ENCODE peak calls at places on chromosomes 16 and 17, in four cellular contexts. One of them, this sample, is unnamed.

GRCh38 chr16:29310852-29311314 is 95.6 kb downstream of the NPIPB11 start:
- DNase-seq in H9: no peak
- DNase-seq in occipital lobe: no peak
- DNase-seq in activated CD4-positive, CD25-positive, alpha-beta regulatory T cell treated with anti-CD3 and anti-CD28 coated beads, Interleukin-2, amount 50 U/mL, for 16 hours: no peak
- DNase-seq in this sample: no peak

GRCh38 chr17:30449480-30449879 is 27.7 kb upstream of the GOSR1 start:
- DNase-seq in H9: no peak
- DNase-seq in occipital lobe: peak
- DNase-seq in activated CD4-positive, CD25-positive, alpha-beta regulatory T cell treated with anti-CD3 and anti-CD28 coated beads, Interleukin-2, amount 50 U/mL, for 16 hours: no peak
- DNase-seq in this sample: no peak

GRCh38 chr16:3058173-3059030 is 7.0 kb upstream of the IL32 start:
- DNase-seq in H9: peak
- DNase-seq in occipital lobe: no peak
- DNase-seq in activated CD4-positive, CD25-positive, alpha-beta regulatory T cell treated with anti-CD3 and anti-CD28 coated beads, Interleukin-2, amount 50 U/mL, for 16 hours: no peak
- DNase-seq in this sample: peak

GRCh38 chr17:19306160-19307111 is 56.1 kb downstream of the B9D1 start:
- DNase-seq in H9: no peak
- DNase-seq in occipital lobe: peak
- DNase-seq in activated CD4-positive, CD25-positive, alpha-beta regulatory T cell treated with anti-CD3 and anti-CD28 coated beads, Interleukin-2, amount 50 U/mL, for 16 hours: no peak
- DNase-seq in this sample: peak

GRCh38 chr16:79042886-79043285 is 557.7 kb downstream of the MAF start:
- DNase-seq in H9: no peak
- DNase-seq in occipital lobe: no peak
- DNase-seq in activated CD4-positive, CD25-positive, alpha-beta regulatory T cell treated with anti-CD3 and anti-CD28 coated beads, Interleukin-2, amount 50 U/mL, for 16 hours: no peak
- DNase-seq in this sample: no peak

GRCh38 chr16:78522327-78522726 is 422.9 kb downstream of the WWOX start:
- DNase-seq in H9: no peak
- DNase-seq in occipital lobe: no peak
- DNase-seq in activated CD4-positive, CD25-positive, alpha-beta regulatory T cell treated with anti-CD3 and anti-CD28 coated beads, Interleukin-2, amount 50 U/mL, for 16 hours: no peak
- DNase-seq in this sample: no peak

GRCh38 chr17:64063766-64064224 is 43.4 kb upstream of the ICAM2 start:
- DNase-seq in H9: peak
- DNase-seq in occipital lobe: no peak
- DNase-seq in activated CD4-positive, CD25-positive, alpha-beta regulatory T cell treated with anti-CD3 and anti-CD28 coated beads, Interleukin-2, amount 50 U/mL, for 16 hours: no peak
- DNase-seq in this sample: peak

GRCh38 chr16:30533748-30534367 is 800 bp downstream of the ZNF747 start:
- DNase-seq in H9: no peak
- DNase-seq in occipital lobe: no peak
- DNase-seq in activated CD4-positive, CD25-positive, alpha-beta regulatory T cell treated with anti-CD3 and anti-CD28 coated beads, Interleukin-2, amount 50 U/mL, for 16 hours: no peak
- DNase-seq in this sample: no peak

GRCh38 chr16:69286941-69287713 is 24.0 kb upstream of the VPS4A start:
- DNase-seq in H9: no peak
- DNase-seq in occipital lobe: no peak
- DNase-seq in activated CD4-positive, CD25-positive, alpha-beta regulatory T cell treated with anti-CD3 and anti-CD28 coated beads, Interleukin-2, amount 50 U/mL, for 16 hours: peak
- DNase-seq in this sample: peak

GRCh38 chr16:4086153-4086552 is 30.1 kb downstream of the ADCY9 start:
- DNase-seq in H9: no peak
- DNase-seq in occipital lobe: no peak
- DNase-seq in activated CD4-positive, CD25-positive, alpha-beta regulatory T cell treated with anti-CD3 and anti-CD28 coated beads, Interleukin-2, amount 50 U/mL, for 16 hours: no peak
- DNase-seq in this sample: no peak

GRCh38 chr17:82272495-82273326 is 789 bp downstream of the CSNK1D start:
- DNase-seq in H9: peak
- DNase-seq in occipital lobe: no peak
- DNase-seq in activated CD4-positive, CD25-positive, alpha-beta regulatory T cell treated with anti-CD3 and anti-CD28 coated beads, Interleukin-2, amount 50 U/mL, for 16 hours: no peak
- DNase-seq in this sample: no peak

GRCh38 chr17:75096082-75096625 is 8.4 kb downstream of the SLC16A5 start:
- DNase-seq in H9: peak
- DNase-seq in occipital lobe: peak
- DNase-seq in activated CD4-positive, CD25-positive, alpha-beta regulatory T cell treated with anti-CD3 and anti-CD28 coated beads, Interleukin-2, amount 50 U/mL, for 16 hours: no peak
- DNase-seq in this sample: no peak

GRCh38 chr17:43170140-43170765 is 761 bp upstream of the NBR1 start:
- DNase-seq in H9: peak
- DNase-seq in occipital lobe: peak
- DNase-seq in activated CD4-positive, CD25-positive, alpha-beta regulatory T cell treated with anti-CD3 and anti-CD28 coated beads, Interleukin-2, amount 50 U/mL, for 16 hours: peak
- DNase-seq in this sample: peak

GRCh38 chr17:20263595-20263994 is 203.7 kb downstream of the LGALS9B start:
- DNase-seq in H9: no peak
- DNase-seq in occipital lobe: no peak
- DNase-seq in activated CD4-positive, CD25-positive, alpha-beta regulatory T cell treated with anti-CD3 and anti-CD28 coated beads, Interleukin-2, amount 50 U/mL, for 16 hours: no peak
- DNase-seq in this sample: no peak

GRCh38 chr16:3764409-3764808 is 47.1 kb upstream of the TRAP1 start:
- DNase-seq in H9: no peak
- DNase-seq in occipital lobe: no peak
- DNase-seq in activated CD4-positive, CD25-positive, alpha-beta regulatory T cell treated with anti-CD3 and anti-CD28 coated beads, Interleukin-2, amount 50 U/mL, for 16 hours: no peak
- DNase-seq in this sample: no peak

GRCh38 chr17:48873212-48873611 is 19.4 kb upstream of the ATP5MC1 start:
- DNase-seq in H9: no peak
- DNase-seq in occipital lobe: no peak
- DNase-seq in activated CD4-positive, CD25-positive, alpha-beta regulatory T cell treated with anti-CD3 and anti-CD28 coated beads, Interleukin-2, amount 50 U/mL, for 16 hours: no peak
- DNase-seq in this sample: no peak

GRCh38 chr16:81004646-81005353 is 1.9 kb downstream of the CMC2 start:
- DNase-seq in H9: no peak
- DNase-seq in occipital lobe: no peak
- DNase-seq in activated CD4-positive, CD25-positive, alpha-beta regulatory T cell treated with anti-CD3 and anti-CD28 coated beads, Interleukin-2, amount 50 U/mL, for 16 hours: no peak
- DNase-seq in this sample: no peak

GRCh38 chr17:38673714-38674012 is 1.1 kb downstream of the EPOP start:
- DNase-seq in H9: no peak
- DNase-seq in occipital lobe: no peak
- DNase-seq in activated CD4-positive, CD25-positive, alpha-beta regulatory T cell treated with anti-CD3 and anti-CD28 coated beads, Interleukin-2, amount 50 U/mL, for 16 hours: no peak
- DNase-seq in this sample: no peak

GRCh38 chr16:73179671-73180370 is 131.9 kb upstream of the ZFHX3 start:
- DNase-seq in H9: no peak
- DNase-seq in occipital lobe: no peak
- DNase-seq in activated CD4-positive, CD25-positive, alpha-beta regulatory T cell treated with anti-CD3 and anti-CD28 coated beads, Interleukin-2, amount 50 U/mL, for 16 hours: no peak
- DNase-seq in this sample: no peak

GRCh38 chr17:72978593-72979218 is 113.8 kb downstream of the SLC39A11 start:
- DNase-seq in H9: no peak
- DNase-seq in occipital lobe: no peak
- DNase-seq in activated CD4-positive, CD25-positive, alpha-beta regulatory T cell treated with anti-CD3 and anti-CD28 coated beads, Interleukin-2, amount 50 U/mL, for 16 hours: no peak
- DNase-seq in this sample: no peak

GRCh38 chr17:48310748-48311213 is 119.2 kb downstream of the SKAP1 start:
- DNase-seq in H9: peak
- DNase-seq in occipital lobe: no peak
- DNase-seq in activated CD4-positive, CD25-positive, alpha-beta regulatory T cell treated with anti-CD3 and anti-CD28 coated beads, Interleukin-2, amount 50 U/mL, for 16 hours: no peak
- DNase-seq in this sample: peak

GRCh38 chr16:66569827-66570405 is 3.7 kb downstream of the CMTM1 start:
- DNase-seq in H9: no peak
- DNase-seq in occipital lobe: no peak
- DNase-seq in activated CD4-positive, CD25-positive, alpha-beta regulatory T cell treated with anti-CD3 and anti-CD28 coated beads, Interleukin-2, amount 50 U/mL, for 16 hours: no peak
- DNase-seq in this sample: no peak

GRCh38 chr16:89319883-89320716 is 102.6 kb downstream of the ZNF778 start:
- DNase-seq in H9: peak
- DNase-seq in occipital lobe: no peak
- DNase-seq in activated CD4-positive, CD25-positive, alpha-beta regulatory T cell treated with anti-CD3 and anti-CD28 coated beads, Interleukin-2, amount 50 U/mL, for 16 hours: no peak
- DNase-seq in this sample: no peak

GRCh38 chr16:81453091-81453728 is 8.6 kb downstream of the CMIP start:
- DNase-seq in H9: no peak
- DNase-seq in occipital lobe: no peak
- DNase-seq in activated CD4-positive, CD25-positive, alpha-beta regulatory T cell treated with anti-CD3 and anti-CD28 coated beads, Interleukin-2, amount 50 U/mL, for 16 hours: no peak
- DNase-seq in this sample: no peak

GRCh38 chr16:4179020-4179419 is 62.8 kb upstream of the ADCY9 start:
- DNase-seq in H9: no peak
- DNase-seq in occipital lobe: peak
- DNase-seq in activated CD4-positive, CD25-positive, alpha-beta regulatory T cell treated with anti-CD3 and anti-CD28 coated beads, Interleukin-2, amount 50 U/mL, for 16 hours: no peak
- DNase-seq in this sample: no peak

GRCh38 chr17:9294661-9295210 is 273.4 kb downstream of the NTN1 start:
- DNase-seq in H9: no peak
- DNase-seq in occipital lobe: no peak
- DNase-seq in activated CD4-positive, CD25-positive, alpha-beta regulatory T cell treated with anti-CD3 and anti-CD28 coated beads, Interleukin-2, amount 50 U/mL, for 16 hours: no peak
- DNase-seq in this sample: no peak

GRCh38 chr16:50403491-50403890 is 34.7 kb upstream of the BRD7 start:
- DNase-seq in H9: no peak
- DNase-seq in occipital lobe: no peak
- DNase-seq in activated CD4-positive, CD25-positive, alpha-beta regulatory T cell treated with anti-CD3 and anti-CD28 coated beads, Interleukin-2, amount 50 U/mL, for 16 hours: no peak
- DNase-seq in this sample: no peak

This sample was measured in NCI-H524.